ENCODE peak calls at places on chromosomes 7 and 10, in four cellular contexts. T, R, I and C are unnamed samples.

GRCh38 chr10:31508234-31508633 is 189.2 kb downstream of the ZEB1 start:
- DNase-seq in I (no peak), R (no peak), T (no peak), C (no peak)

GRCh38 chr10:69348824-69349541 is 67.7 kb downstream of the TACR2 start:
- DNase-seq in R (peak), I (peak), T (no peak), C (no peak)

GRCh38 chr10:59284111-59284975 is 78.0 kb downstream of the FAM13C start:
- DNase-seq in R (no peak), I (no peak), T (no peak), C (no peak)

GRCh38 chr7:27899601-27900000 is 159.6 kb downstream of the TAX1BP1 start:
- DNase-seq in I (no peak), T (no peak), R (peak), C (no peak)

GRCh38 chr7:974172-974571 is 1.2 kb downstream of the COX19 start:
- DNase-seq in I (no peak), R (peak), T (no peak), C (no peak)

GRCh38 chr7:115613836-115614235 is 416.7 kb downstream of the TFEC start:
- DNase-seq in R (peak), I (no peak), T (no peak), C (no peak)

GRCh38 chr10:70584941-70585544 is 17.5 kb downstream of the PRF1 start:
- DNase-seq in T (peak), I (no peak), R (no peak), C (peak)

GRCh38 chr7:127629268-127629854 is 11.4 kb upstream of the PAX4 start:
- DNase-seq in T (no peak), R (no peak), I (no peak), C (no peak)

GRCh38 chr7:84237533-84238173 is 43.1 kb upstream of the SEMA3A start:
- DNase-seq in R (peak), I (peak), T (no peak), C (no peak)

GRCh38 chr10:114635101-114635500 is 23.0 kb downstream of the ABLIM1 start:
- DNase-seq in R (no peak), T (no peak), I (no peak), C (no peak)

GRCh38 chr7:32890010-32890552 is 1.5 kb downstream of the KBTBD2 start:
- DNase-seq in R (peak), I (no peak), T (no peak), C (no peak)

GRCh38 chr7:137390076-137390475 is 46.5 kb upstream of the PTN start:
- DNase-seq in I (no peak), T (no peak), R (no peak), C (no peak)

GRCh38 chr7:44281811-44282600 is 43.4 kb downstream of the CAMK2B start:
- DNase-seq in I (no peak), T (peak), R (no peak), C (peak)

GRCh38 chr7:3138206-3138605 is 94.5 kb upstream of the CARD11 start:
- DNase-seq in I (no peak), T (no peak), R (no peak), C (peak)

GRCh38 chr7:21305455-21306235 is 122.2 kb upstream of the SP4 start:
- DNase-seq in R (no peak), I (no peak), T (no peak), C (no peak)

GRCh38 chr7:16063241-16063640 is 358.1 kb downstream of the CRPPA start:
- DNase-seq in I (no peak), T (no peak), R (no peak), C (no peak)

GRCh38 chr10:115981056-115981455 is 291.9 kb downstream of the GFRA1 start:
- DNase-seq in T (no peak), R (peak), I (no peak), C (no peak)

GRCh38 chr7:5422324-5423271 is 1.0 kb downstream of the TNRC18 start:
- DNase-seq in T (peak), I (no peak), R (peak), C (no peak)

GRCh38 chr10:22766693-22767092 is 52.3 kb upstream of the PIP4K2A start:
- DNase-seq in R (no peak), T (no peak), I (no peak), C (no peak)

GRCh38 chr10:98262571-98262970 is 5.4 kb downstream of the LOXL4 start:
- DNase-seq in I (no peak), R (peak), T (peak), C (no peak)

GRCh38 chr7:18276380-18276779 is 219.2 kb upstream of the HDAC9 start:
- DNase-seq in T (no peak), R (no peak), I (no peak), C (no peak)

GRCh38 chr7:92133737-92134270 is 473 bp downstream of the CYP51A1 start:
- DNase-seq in I (no peak), T (peak), R (peak), C (peak)

GRCh38 chr10:70478191-70479160 is at the start of gene PALD1:
- DNase-seq in T (peak), I (no peak), R (peak), C (peak)

GRCh38 chr7:79664884-79665676 is 211.6 kb upstream of the MAGI2 start:
- DNase-seq in I (no peak), T (no peak), R (no peak), C (no peak)

GRCh38 chr10:30027057-30028005 is 32.1 kb downstream of the JCAD start:
- DNase-seq in R (no peak), I (no peak), T (peak), C (no peak)

GRCh38 chr7:79182283-79182682 is 271.2 kb downstream of the MAGI2 start:
- DNase-seq in I (peak), T (no peak), R (peak), C (no peak)

GRCh38 chr7:132353902-132354301 is 222.4 kb downstream of the PLXNA4 start:
- DNase-seq in I (no peak), T (no peak), R (no peak), C (no peak)

GRCh38 chr7:22578048-22578770 is 78.2 kb upstream of the STEAP1B start:
- DNase-seq in T (no peak), I (peak), R (peak), C (no peak)

GRCh38 chr7:28174901-28175661 is 5.5 kb downstream of the JAZF1 start:
- DNase-seq in I (no peak), T (no peak), R (peak), C (no peak)

GRCh38 chr10:69425041-69425440 is 8.3 kb upstream of the TACR2 start:
- DNase-seq in T (no peak), I (no peak), R (no peak), C (no peak)

GRCh38 chr7:151917791-151918311 is 38.4 kb upstream of the GALNTL5 start:
- DNase-seq in T (no peak), I (no peak), R (peak), C (no peak)

GRCh38 chr10:4440260-4440659 is 385.7 kb upstream of the AKR1E2 start:
- DNase-seq in R (no peak), T (no peak), I (no peak), C (no peak)

GRCh38 chr10:127889605-127890195 is 3.0 kb downstream of the CLRN3 start:
- DNase-seq in R (peak), T (no peak), I (no peak), C (no peak)

GRCh38 chr7:115825736-115826135 is 204.8 kb downstream of the TFEC start:
- DNase-seq in R (peak), I (no peak), T (no peak), C (no peak)